ENCODE peak calls at places on chromosomes 2 and 18, in ten cellular contexts. G is AG09309, X is left ventricle myocardium inferior, A is fibroblast of lung, V is cardiac muscle cell, U is dorsolateral prefrontal cortex, B is HCT116, D is small intestine, I is RWPE2, Q is right cardiac atrium. W is an unnamed sample.

GRCh38 chr18:12836551-12836950 is 47.5 kb downstream of the PTPN2 start:
- DNase-seq in X (no peak), Q (no peak), A (no peak), D (no peak), G (no peak), U (no peak), B (no peak), I (no peak), V (no peak), W (no peak)

GRCh38 chr2:26170795-26171194 is 2.1 kb upstream of the GAREM2 start:
- DNase-seq in V (no peak), I (no peak), G (no peak), U (no peak), D (peak; percentile 64), A (no peak), Q (no peak), B (no peak), X (no peak), W (peak; percentile 18)

GRCh38 chr2:169082995-169083394 is 13.6 kb downstream of the DHRS9 start:
- DNase-seq in G (no peak), D (no peak), Q (no peak), U (no peak), B (no peak), X (no peak), I (no peak), A (no peak), V (no peak), W (no peak)

GRCh38 chr2:226079677-226080076 is 680.2 kb downstream of the NYAP2 start:
- DNase-seq in I (no peak), G (peak; percentile 46), Q (no peak), X (no peak), B (peak; percentile 52), V (peak; percentile 84), U (no peak), D (no peak), A (peak; percentile 91), W (no peak)

GRCh38 chr2:161321944-161322343 is 13.7 kb downstream of the PSMD14 start:
- DNase-seq in A (no peak), I (no peak), V (peak; percentile 69), G (no peak), Q (no peak), U (no peak), X (no peak), D (no peak), B (no peak), W (no peak)

GRCh38 chr2:105344704-105345345 is 7.5 kb downstream of the C2orf49 start:
- DNase-seq in X (no peak), V (peak; percentile 69), Q (no peak), B (no peak), U (no peak), I (no peak), A (peak; percentile 68), D (peak; percentile 59), G (peak; percentile 10), W (no peak)

GRCh38 chr2:95158891-95159619 is 593 bp downstream of the ZNF514 start:
- DNase-seq in X (peak; percentile 52), A (peak; percentile 40), Q (peak; percentile 67), D (peak; percentile 51), U (peak; percentile 48), G (no peak), V (peak; percentile 49), I (no peak), B (no peak), W (peak; percentile 67)

GRCh38 chr2:479505-480161 is 191.7 kb upstream of the ALKAL2 start:
- DNase-seq in B (no peak), I (no peak), X (no peak), U (no peak), Q (no peak), G (no peak), D (peak; percentile 63), A (no peak), V (no peak), W (no peak)

DNA sequence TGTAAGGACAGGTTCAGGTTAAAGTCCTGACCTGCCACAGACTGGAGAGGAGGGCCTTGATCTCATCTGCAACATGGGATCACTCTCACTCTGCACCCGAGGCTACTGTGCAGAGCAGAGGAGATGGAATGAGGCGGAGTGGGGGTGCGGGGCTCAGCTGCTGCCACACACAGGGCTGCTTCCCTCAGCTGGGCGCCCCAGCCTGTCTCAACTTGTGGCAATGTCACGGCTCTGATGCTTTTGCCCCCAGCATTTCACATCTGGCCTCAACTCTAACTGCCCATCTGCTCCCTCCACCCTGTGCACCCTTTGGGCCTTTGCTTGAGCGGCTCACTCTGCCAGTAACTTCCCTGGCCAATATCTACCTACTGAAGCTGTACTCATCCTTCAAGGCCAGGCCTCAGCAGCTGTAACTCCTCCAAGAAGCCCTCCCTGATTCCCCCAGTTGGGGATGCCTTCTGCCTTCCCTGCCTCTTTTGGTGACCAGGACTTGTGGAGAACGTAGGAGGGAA is 70.3 kb downstream of the POLR1A start:
- DNase-seq in V (no peak), G (no peak), B (no peak), D (no peak), A (no peak), X (no peak), Q (no peak), I (no peak), U (no peak), W (no peak)
- H3K4me3 ChIP-seq in V (no peak overlapping the region), G (no peak overlapping the region), B (no peak overlapping the region), D (no peak overlapping the region), A (no peak overlapping the region), X (no peak overlapping the region), Q (no peak overlapping the region), I (no peak overlapping the region), U (no peak overlapping the region), W (no peak overlapping the region)

DNA sequence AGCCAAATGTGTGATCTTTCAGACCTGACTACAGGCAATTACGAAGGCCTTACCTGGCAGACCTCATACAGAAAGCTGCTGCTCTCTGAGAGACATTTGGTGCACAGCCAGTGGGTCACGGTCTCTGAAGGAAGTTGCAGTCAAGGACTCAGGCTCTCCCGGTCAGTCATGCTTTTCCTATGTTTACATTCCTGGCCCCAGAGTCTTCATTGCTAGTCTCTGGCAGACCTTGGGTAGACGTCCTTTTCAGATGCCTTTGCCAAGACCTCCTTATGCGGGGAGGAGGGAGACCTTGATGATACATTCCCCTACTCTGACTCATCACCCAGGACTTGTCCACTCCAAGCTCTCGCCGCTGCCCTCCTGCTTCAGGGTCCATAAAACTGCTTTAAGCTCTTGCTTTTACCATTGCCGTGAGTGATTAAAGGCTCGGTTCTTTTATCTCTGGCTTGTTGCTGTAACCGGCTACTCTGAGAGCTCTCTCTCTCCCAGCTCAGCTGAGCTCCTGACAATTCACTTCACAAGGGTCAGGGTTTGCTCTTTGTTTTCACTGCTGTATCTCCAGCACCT is 62.0 kb upstream of the SLC35F5 start:
- DNase-seq in G (peak; percentile 99), I (peak; percentile 81), B (peak; percentile 83), D (peak; percentile 31), Q (peak; percentile 27), X (peak; percentile 16), U (no peak), V (peak; percentile 99), A (peak; percentile 96), W (peak; percentile 95)
- H3K4me3 ChIP-seq in G (no peak overlapping the region), I (no peak overlapping the region), B (peak overlapping the region; percentile 15), D (no peak overlapping the region), Q (no peak overlapping the region), X (peak overlapping the region; percentile 53), U (no peak overlapping the region), V (no peak overlapping the region), A (no peak overlapping the region), W (no peak overlapping the region)

GRCh38 chr2:206274434-206275273 is at the start of gene ZDBF2:
- DNase-seq in G (no peak), I (no peak), A (peak; percentile 79), U (peak; percentile 52), D (peak; percentile 45), V (peak; percentile 81), X (peak; percentile 39), B (no peak), Q (peak; percentile 54), W (peak; percentile 34)

GRCh38 chr2:206275274-206276160 is 1.1 kb downstream of the ZDBF2 start:
- DNase-seq in A (peak; percentile 49), U (peak; percentile 20), X (no peak), V (peak; percentile 67), D (no peak), B (no peak), I (no peak), Q (no peak), G (peak; percentile 45), W (peak; percentile 20)

GRCh38 chr2:206271066-206271465 is 3.4 kb upstream of the ZDBF2 start:
- DNase-seq in A (no peak), D (no peak), I (no peak), V (no peak), X (no peak), Q (no peak), B (no peak), G (no peak), U (no peak), W (no peak)

GRCh38 chr2:206277503-206277902 is 3.0 kb downstream of the ZDBF2 start:
- DNase-seq in I (no peak), X (no peak), D (no peak), V (no peak), B (no peak), G (no peak), U (no peak), A (no peak), Q (no peak), W (no peak)

DNA sequence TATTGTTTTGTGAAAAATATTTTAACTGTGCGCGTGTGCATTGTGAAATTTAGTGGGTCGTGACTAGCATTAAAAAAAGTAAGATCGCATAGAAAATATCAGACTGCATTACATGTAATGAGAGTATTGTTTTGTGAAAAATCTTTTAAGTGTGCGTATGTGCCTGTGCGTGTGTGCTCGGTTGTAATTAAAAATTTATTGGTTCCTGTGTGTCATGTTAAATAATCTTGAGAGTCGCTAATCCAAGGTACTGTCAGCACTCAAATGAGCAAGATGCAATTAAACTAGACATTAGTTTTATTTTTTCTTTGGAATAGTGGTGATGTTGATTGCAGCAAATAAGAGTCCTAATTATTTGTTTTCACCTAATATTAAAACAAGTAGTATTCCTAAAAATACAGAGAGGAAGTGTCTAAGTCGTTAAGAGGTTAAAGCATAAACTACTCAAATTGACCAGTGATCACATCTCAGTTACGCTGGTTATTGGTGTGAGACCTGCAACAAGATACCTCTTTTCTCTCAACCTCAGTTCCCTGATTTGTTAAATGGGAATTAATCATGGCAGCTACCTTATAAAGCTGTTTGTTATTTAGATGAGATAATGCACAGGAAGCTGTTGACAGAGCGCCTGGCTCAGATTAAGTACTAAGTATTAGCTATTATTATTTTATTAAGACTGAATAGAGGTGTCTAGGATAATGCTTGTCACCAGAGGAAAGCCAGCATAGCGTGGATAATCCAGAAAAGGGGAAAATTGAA is 1.9 kb downstream of the ZDBF2 start:
- DNase-seq in D (no peak), Q (no peak), V (no peak), B (no peak), U (no peak), G (no peak), A (no peak), X (no peak), I (no peak), W (no peak)
- H3K4me3 ChIP-seq in D (no peak overlapping the region), Q (peak overlapping the region; percentile 80), V (peak overlapping the region; percentile 90), B (no peak overlapping the region), U (peak overlapping the region; percentile 65), G (no peak overlapping the region), A (no peak overlapping the region), X (peak overlapping the region; percentile 77), I (peak overlapping the region; percentile 91), W (no peak overlapping the region)

GRCh38 chr2:196289000-196289399 is 117.6 kb upstream of the STK17B start:
- DNase-seq in B (no peak), D (no peak), U (no peak), I (no peak), X (no peak), V (no peak), A (no peak), G (no peak), Q (no peak), W (no peak)

GRCh38 chr2:196287541-196287940 is 116.2 kb upstream of the STK17B start:
- DNase-seq in I (no peak), G (no peak), V (no peak), B (no peak), X (no peak), D (no peak), A (no peak), Q (no peak), U (no peak), W (no peak)

GRCh38 chr2:196287977-196288538 is 116.7 kb upstream of the STK17B start:
- DNase-seq in D (no peak), B (no peak), V (no peak), G (no peak), Q (no peak), I (no peak), U (no peak), X (no peak), A (no peak), W (no peak)

GRCh38 chr2:196284901-196285589 is 113.7 kb upstream of the STK17B start:
- DNase-seq in U (no peak), G (no peak), A (no peak), B (no peak), X (no peak), D (no peak), Q (no peak), V (no peak), I (no peak), W (no peak)

GRCh38 chr2:196286821-196287220 is 115.4 kb upstream of the STK17B start:
- DNase-seq in G (no peak), B (no peak), D (no peak), X (no peak), I (no peak), Q (no peak), A (no peak), V (no peak), U (no peak), W (no peak)
- H3K4me3 ChIP-seq in G (no peak overlapping the region), B (no peak overlapping the region), D (no peak overlapping the region), X (no peak overlapping the region), I (no peak overlapping the region), Q (no peak overlapping the region), A (no peak overlapping the region), V (no peak overlapping the region), U (no peak overlapping the region), W (no peak overlapping the region)

W was measured in adrenal gland.